ENCODE peak calls at places on chromosomes 5 and 9, in nine cellular contexts. Q is nucleus accumbens; G is LoVo; K is activated T-helper 1 cell treated with anti-CD3 and anti-CD28 coated beads, Interleukin-12 subunit alpha, Interleukin-12 subunit beta, Interleukin-2, Interleukin-4 antibody, amounts not matched to agents 30 ng/mL and 10 ng/mL and 1 ng/mL, durations not matched to agents 14 hours and 24 hours and 36 hours; F is bronchial epithelial cell; L is fibroblast of mammary gland; S is foreskin fibroblast; W is stomach; J is stimulated activated naive CD8-positive, alpha-beta T cell treated with anti-CD3 and anti-CD28 coated beads, Interleukin-15, amount 100 ng/mL, for 72 hours. X is an unnamed sample.

GRCh38 chr5:122259995-122260394 is 52.0 kb upstream of the SNCAIP start:
- DNase-seq in Q (no peak), G (no peak), K (no peak), F (peak; percentile 80), L (peak; percentile 83), S (peak; percentile 91), W (no peak), J (no peak), X (no peak)

GRCh38 chr5:123518111-123518510 is 6.1 kb downstream of the CSNK1G3 start:
- DNase-seq in Q (no peak), G (peak; percentile 20), K (no peak), F (no peak), L (no peak), S (no peak), W (no peak), J (no peak), X (peak; percentile 34)

GRCh38 chr9:14926941-14927624 is 16.9 kb upstream of the FREM1 start:
- DNase-seq in Q (no peak), G (no peak), K (no peak), F (no peak), L (no peak), S (no peak), W (no peak), J (no peak), X (peak; percentile 13)

GRCh38 chr5:153084476-153084875 is 406.0 kb upstream of the GRIA1 start:
- DNase-seq in Q (no peak), G (no peak), K (no peak), F (peak; percentile 72), L (no peak), S (peak; percentile 1), W (no peak), J (no peak), X (no peak)

GRCh38 chr5:180825768-180826525 is 23.3 kb upstream of the MGAT1 start:
- DNase-seq in Q (no peak), G (peak; percentile 64), K (no peak), F (peak; percentile 98), L (peak; percentile 81), S (peak; percentile 91), W (peak; percentile 88), J (no peak), X (peak; percentile 82)

GRCh38 chr9:109182550-109182939 is 15.5 kb upstream of the FRRS1L start:
- DNase-seq in Q (no peak), G (no peak), K (no peak), F (no peak), L (no peak), S (no peak), W (no peak), J (no peak), X (no peak)

GRCh38 chr9:90861380-90861779 is 59.8 kb downstream of the SYK start:
- DNase-seq in Q (no peak), G (no peak), K (no peak), F (no peak), L (no peak), S (no peak), W (no peak), J (no peak), X (no peak)

GRCh38 chr5:112205840-112206239 is 213.2 kb downstream of the EPB41L4A start:
- DNase-seq in Q (no peak), G (no peak), K (no peak), F (no peak), L (no peak), S (no peak), W (no peak), J (no peak), X (no peak)

GRCh38 chr5:113038714-113039113 is 62.1 kb downstream of the DCP2 start:
- DNase-seq in Q (no peak), G (peak; percentile 15), K (no peak), F (peak; percentile 44), L (peak; percentile 56), S (peak; percentile 50), W (no peak), J (no peak), X (no peak)

GRCh38 chr9:34982352-34982751 is 7.2 kb upstream of the DNAJB5 start:
- DNase-seq in Q (no peak), G (no peak), K (no peak), F (no peak), L (no peak), S (no peak), W (no peak), J (no peak), X (no peak)

GRCh38 chr9:69180670-69181069 is 6.6 kb downstream of the TJP2 start:
- DNase-seq in Q (no peak), G (peak; percentile 89), K (peak; percentile 47), F (peak; percentile 99), L (peak; percentile 97), S (peak; percentile 98), W (peak; percentile 54), J (peak; percentile 44), X (peak; percentile 76)

GRCh38 chr5:142866563-142867275 is 96.5 kb downstream of the ARHGAP26 start:
- DNase-seq in Q (peak; percentile 21), G (peak; percentile 81), K (peak; percentile 46), F (peak; percentile 72), L (peak; percentile 76), S (peak; percentile 75), W (peak; percentile 58), J (peak; percentile 59), X (peak; percentile 88)

GRCh38 chr5:179382486-179382885 is 37.2 kb upstream of the ADAMTS2 start:
- DNase-seq in Q (no peak), G (no peak), K (no peak), F (no peak), L (no peak), S (no peak), W (no peak), J (no peak), X (no peak)

GRCh38 chr9:71990466-71990865 is 69.9 kb downstream of the C9orf57 start:
- DNase-seq in Q (no peak), G (no peak), K (no peak), F (peak; percentile 6), L (peak; percentile 3), S (peak; percentile 54), W (no peak), J (no peak), X (no peak)

GRCh38 chr9:123120131-123120530 is 86.7 kb downstream of the GPR21 start:
- DNase-seq in Q (no peak), G (no peak), K (no peak), F (no peak), L (no peak), S (no peak), W (no peak), J (no peak), X (no peak)

GRCh38 chr5:31941356-31941755 is 232.8 kb downstream of the GOLPH3 start:
- DNase-seq in Q (no peak), G (no peak), K (no peak), F (peak; percentile 78), L (no peak), S (no peak), W (no peak), J (no peak), X (no peak)